ENCODE peak calls at places on chromosome 17, in ten cellular contexts. I is esophagus squamous epithelium, G is D721Med, C is lower leg skin, L is mesothelial cell of epicardium, S is fibroblast of mammary gland, E is fibroblast of lung, W is H9, P is heart left ventricle, H is pancreas. U is an unnamed sample.

GRCh38 chr17:44655983-44656700 is at the start of gene MEIOC:
- DNase-seq in L (no peak), S (peak; percentile 17), P (no peak), W (peak; percentile 98), G (peak; percentile 91), H (no peak), E (peak; percentile 11), I (no peak), C (no peak), U (no peak)

GRCh38 chr17:39566092-39566491 is 41.6 kb downstream of the NEUROD2 start:
- DNase-seq in I (no peak), E (no peak), L (no peak), H (no peak), W (no peak), G (no peak), C (no peak), P (no peak), S (no peak), U (no peak)

GRCh38 chr17:45135978-45136791 is 698 bp downstream of the ACBD4 start:
- DNase-seq in S (no peak), E (no peak), C (no peak), W (no peak), I (no peak), L (no peak), H (peak; percentile 47), G (no peak), P (peak; percentile 45), U (no peak)

GRCh38 chr17:34313164-34313563 is 6.1 kb upstream of the CCL8 start:
- DNase-seq in I (no peak), C (no peak), E (no peak), P (no peak), H (no peak), W (no peak), G (no peak), L (no peak), S (peak; percentile 67), U (no peak)

GRCh38 chr17:60577147-60577925 is 22.7 kb upstream of the PPM1D start:
- DNase-seq in P (no peak), I (no peak), H (no peak), W (peak; percentile 45), C (no peak), L (no peak), S (peak; percentile 65), G (no peak), E (peak; percentile 47), U (no peak)

GRCh38 chr17:48544356-48545021 is 420 bp downstream of the HOXB2 start:
- DNase-seq in W (peak; percentile 79), S (peak; percentile 91), L (peak; percentile 79), H (peak; percentile 43), E (peak; percentile 94), I (no peak), P (peak; percentile 87), C (peak; percentile 73), G (no peak), U (peak; percentile 49)

GRCh38 chr17:82804442-82805191 is 35.2 kb downstream of the ZNF750 start:
- DNase-seq in C (peak; percentile 44), H (no peak), I (no peak), W (no peak), G (no peak), L (no peak), S (peak; percentile 92), E (peak; percentile 33), P (peak; percentile 90), U (peak; percentile 70)

GRCh38 chr17:58336456-58337094 is 8.0 kb upstream of the TSPOAP1 start:
- DNase-seq in G (peak; percentile 8), I (no peak), C (no peak), E (peak; percentile 34), S (peak; percentile 68), P (peak; percentile 51), H (no peak), W (peak; percentile 29), L (no peak), U (no peak)

GRCh38 chr17:32240745-32241144 is 24.9 kb upstream of the RHBDL3 start:
- DNase-seq in E (peak; percentile 25), P (peak; percentile 85), I (no peak), H (no peak), S (peak; percentile 25), C (no peak), W (peak; percentile 65), G (no peak), L (no peak), U (no peak)

GRCh38 chr17:21689604-21690003 is 2.7 kb upstream of the KCNJ18 start:
- DNase-seq in L (no peak), E (peak; percentile 81), P (peak; percentile 50), W (no peak), I (no peak), G (no peak), C (no peak), H (no peak), S (peak; percentile 95), U (peak; percentile 47)

GRCh38 chr17:57271821-57272220 is 15.5 kb downstream of the MSI2 start:
- DNase-seq in W (no peak), I (no peak), E (no peak), H (no peak), L (no peak), C (no peak), G (no peak), P (no peak), S (no peak), U (no peak)

GRCh38 chr17:39759204-39759603 is 21.5 kb downstream of the GRB7 start:
- DNase-seq in P (no peak), W (no peak), L (no peak), E (no peak), C (no peak), S (no peak), H (no peak), G (no peak), I (no peak), U (no peak)

GRCh38 chr17:81432873-81433451 is 37.7 kb downstream of the BAHCC1 start:
- DNase-seq in E (no peak), H (peak; percentile 99), G (no peak), S (no peak), L (no peak), C (no peak), P (no peak), I (no peak), W (no peak), U (no peak)

GRCh38 chr17:72592967-72593325 is 472.1 kb downstream of the SOX9 start:
- DNase-seq in G (no peak), H (no peak), E (no peak), P (no peak), L (no peak), S (no peak), I (no peak), W (no peak), C (no peak), U (no peak)

GRCh38 chr17:21452377-21453143 is 76.4 kb downstream of the KCNJ12 start:
- DNase-seq in C (peak; percentile 63), S (peak; percentile 84), E (peak; percentile 68), W (peak; percentile 80), P (peak; percentile 69), H (no peak), I (no peak), G (no peak), L (no peak), U (no peak)

GRCh38 chr17:49393491-49394255 is 21.0 kb downstream of the PHB1 start:
- DNase-seq in I (no peak), W (no peak), H (no peak), G (no peak), S (no peak), E (no peak), C (no peak), L (no peak), P (no peak), U (no peak)

GRCh38 chr17:76275382-76276068 is 10.4 kb downstream of the UBALD2 start:
- DNase-seq in S (no peak), L (no peak), G (no peak), P (no peak), C (no peak), E (no peak), W (no peak), H (peak; percentile 41), I (no peak), U (no peak)
- TF ChIP-seq CTCF in S (no peak), L (no peak), G (no peak), P (no peak), C (no peak), E (no peak), W (no peak), H (no peak), I (no peak), U (no peak)

DNA sequence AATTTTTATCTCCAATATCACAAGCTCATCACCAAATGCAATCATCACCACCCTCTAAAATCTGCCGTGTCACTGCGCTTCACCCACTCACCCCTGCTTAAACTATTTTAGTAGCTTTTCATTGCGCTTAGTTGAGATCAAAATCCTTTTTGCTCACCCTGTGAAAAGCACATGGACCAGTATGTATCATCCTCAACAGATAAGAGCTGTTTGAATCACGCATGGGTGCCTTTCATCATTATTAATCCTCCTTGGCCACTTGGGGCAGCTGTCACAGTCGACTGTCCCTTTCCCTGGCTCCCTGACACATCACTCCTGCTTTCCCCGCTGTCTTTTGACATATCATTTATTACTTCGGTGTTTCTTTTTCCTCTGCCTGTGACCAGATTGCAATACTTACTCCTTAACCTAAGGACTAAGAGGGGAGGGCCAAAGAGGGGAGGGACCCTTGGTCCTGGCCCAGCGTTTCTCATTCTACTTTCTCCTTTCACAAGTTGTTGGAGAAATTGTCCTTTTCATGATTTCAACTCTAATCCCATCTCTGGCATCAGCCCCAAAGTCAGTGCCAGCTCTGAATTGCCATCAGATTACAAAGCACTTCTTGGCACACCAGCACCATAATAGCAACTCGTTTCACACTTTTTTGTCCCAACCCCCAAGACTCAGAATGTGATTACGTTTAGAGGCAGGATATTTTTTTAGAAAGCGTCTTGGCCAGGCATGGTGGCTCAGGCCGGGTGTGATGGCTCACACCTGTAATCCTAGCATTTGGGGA is 8.6 kb upstream of the KDM6B start:
- DNase-seq in P (no peak), S (no peak), I (no peak), W (peak; percentile 24), L (no peak), C (no peak), G (no peak), E (peak; percentile 5), H (no peak), U (no peak)
- TF ChIP-seq CTCF in P (no peak), S (no peak), I (no peak), W (peak; percentile 15), L (no peak), C (no peak), G (no peak), E (no peak), H (no peak), U (peak; percentile 6)

GRCh38 chr17:6040473-6040872 is 29.7 kb upstream of the WSCD1 start:
- DNase-seq in C (no peak), H (no peak), G (no peak), I (no peak), L (no peak), W (no peak), S (no peak), P (no peak), E (no peak), U (no peak)
- TF ChIP-seq CTCF in C (no peak), H (no peak), G (no peak), I (no peak), L (no peak), W (no peak), S (no peak), P (no peak), E (no peak), U (no peak)

DNA sequence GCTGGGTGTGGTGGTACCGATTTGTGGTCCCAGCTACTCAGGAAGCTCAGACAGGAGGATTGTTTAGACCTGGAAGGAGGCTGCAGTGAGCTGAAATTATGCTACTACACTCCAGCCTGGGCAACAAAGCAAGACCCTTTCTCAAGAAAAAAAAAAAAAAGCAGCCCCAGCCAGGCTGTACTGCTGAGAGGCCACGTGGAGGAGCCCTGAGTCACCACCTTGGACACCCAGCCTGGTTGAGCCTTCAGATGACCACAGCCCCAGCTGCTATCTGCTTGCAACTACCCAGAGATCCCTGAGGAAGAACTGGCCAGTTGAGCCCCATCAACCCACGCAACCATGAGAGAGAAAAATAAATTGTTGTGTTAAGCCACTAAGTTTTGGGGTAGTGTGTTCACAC is 23.6 kb upstream of the GPRC5C start:
- DNase-seq in E (peak; percentile 53), I (no peak), W (no peak), S (peak; percentile 77), P (no peak), G (no peak), C (no peak), L (no peak), H (no peak), U (no peak)
- TF ChIP-seq CTCF in E (no peak), I (no peak), W (peak; percentile 22), S (peak; percentile 7), P (no peak), G (no peak), C (no peak), L (no peak), H (no peak), U (no peak)

U was measured in tibial nerve.